ENCODE peak calls at places on chromosomes 3 and 15, in eight cellular contexts. D is NCI-H1417; Q is GM19239; S is A172; Y is effector memory CD8-positive, alpha-beta T cell; T is left ventricle myocardium inferior; Z is GM23338; M is ovary. O is an unnamed sample.

GRCh38 chr3:116440196-116440595 is 5.1 kb downstream of the LSAMP start:
- DNase-seq in D (no peak), Q (no peak), M (no peak), T (no peak), Z (no peak), Y (no peak), S (peak), O (no peak)

GRCh38 chr3:13189639-13190375 is 116.6 kb upstream of the IQSEC1 start:
- DNase-seq in T (no peak), D (no peak), Z (no peak), S (peak), Q (no peak), M (no peak), Y (peak), O (no peak)

GRCh38 chr3:62771331-62772097 is 103.7 kb downstream of the CADPS start:
- DNase-seq in Z (no peak), T (no peak), Y (no peak), S (no peak), D (peak), Q (no peak), M (no peak), O (no peak)

GRCh38 chr3:71461098-71461497 is 122.4 kb downstream of the FOXP1 start:
- DNase-seq in M (no peak), S (no peak), T (no peak), D (no peak), Y (no peak), Z (no peak), Q (no peak), O (no peak)

GRCh38 chr3:64030741-64031140 is 7.4 kb upstream of the PSMD6 start:
- DNase-seq in Z (peak), T (peak), D (peak), M (peak), S (peak), Y (peak), Q (peak), O (peak)

GRCh38 chr3:52606373-52607085 is 70.1 kb downstream of the UQCC5 start:
- DNase-seq in M (no peak), Y (no peak), Q (no peak), Z (no peak), S (peak), T (no peak), D (no peak), O (no peak)

GRCh38 chr3:184952671-184953070 is 140.7 kb downstream of the VPS8 start:
- DNase-seq in T (no peak), D (no peak), S (no peak), Y (no peak), M (no peak), Z (no peak), Q (no peak), O (no peak)

GRCh38 chr3:153051427-153052095 is 110.5 kb upstream of the RAP2B start:
- DNase-seq in Y (no peak), M (no peak), T (no peak), D (no peak), Q (no peak), S (peak), Z (no peak), O (no peak)

GRCh38 chr3:184443831-184444230 is 64.0 kb downstream of the CHRD start:
- DNase-seq in M (no peak), Z (no peak), T (no peak), S (no peak), D (no peak), Q (no peak), Y (no peak), O (no peak)

GRCh38 chr3:161395613-161396012 is 24.3 kb upstream of the SPTSSB start:
- DNase-seq in Q (no peak), M (no peak), D (no peak), T (no peak), Z (no peak), Y (no peak), S (no peak), O (no peak)

GRCh38 chr3:45199837-45200648 is 26.0 kb downstream of the TMEM158 start:
- DNase-seq in D (no peak), Z (peak), S (peak), T (no peak), Q (no peak), M (no peak), Y (no peak), O (no peak)

GRCh38 chr15:80594091-80594889 is 100.8 kb upstream of the ABHD17C start:
- DNase-seq in S (no peak), Y (no peak), D (no peak), M (no peak), Z (no peak), Q (no peak), T (no peak), O (no peak)

GRCh38 chr3:191484461-191484860 is 23.5 kb downstream of the PYDC2 start:
- DNase-seq in D (no peak), S (no peak), Y (no peak), M (no peak), Q (no peak), Z (no peak), T (no peak), O (no peak)

GRCh38 chr3:98817546-98817945 is 54.4 kb downstream of the ST3GAL6 start:
- DNase-seq in T (no peak), M (no peak), Y (no peak), Q (peak), S (peak), D (peak), Z (peak), O (no peak)

GRCh38 chr15:82139823-82140268 is 94.0 kb upstream of the MEX3B start:
- DNase-seq in M (no peak), D (peak), Y (no peak), Q (peak), Z (peak), T (no peak), S (peak), O (no peak)

GRCh38 chr15:65638681-65639089 is 16.9 kb downstream of the SLC24A1 start:
- DNase-seq in Q (peak), Z (peak), Y (peak), S (peak), M (no peak), D (peak), T (no peak), O (peak)

GRCh38 chr15:70625438-70625837 is 137.9 kb downstream of the UACA start:
- DNase-seq in D (no peak), Z (no peak), M (no peak), Q (no peak), Y (no peak), S (no peak), T (no peak), O (no peak)

GRCh38 chr3:194327414-194328079 is 23.6 kb downstream of the CPN2 start:
- DNase-seq in Q (no peak), S (no peak), M (no peak), T (no peak), D (no peak), Y (no peak), Z (no peak), O (no peak)

GRCh38 chr3:56157693-56158092 is 310.6 kb downstream of the ERC2 start:
- DNase-seq in Z (no peak), M (no peak), Q (no peak), Y (no peak), T (no peak), S (peak), D (no peak), O (peak)

GRCh38 chr15:30859091-30859874 is 44.4 kb upstream of the FAN1 start:
- DNase-seq in Y (peak), T (no peak), S (peak), M (no peak), Q (peak), D (no peak), Z (peak), O (no peak)

GRCh38 chr15:40787344-40787841 is 17.6 kb downstream of the C15orf62 start:
- DNase-seq in D (no peak), M (no peak), Q (no peak), Y (peak), Z (peak), S (peak), T (no peak), O (no peak)

GRCh38 chr3:51955175-51955892 is at the start of gene GPR62:
- DNase-seq in D (no peak), S (no peak), Z (no peak), Q (no peak), Y (no peak), M (no peak), T (no peak), O (no peak)

GRCh38 chr3:21477896-21478295 is 273.1 kb downstream of the ZNF385D start:
- DNase-seq in Y (no peak), Q (no peak), T (no peak), Z (no peak), D (no peak), M (no peak), S (no peak), O (no peak)

GRCh38 chr3:11434017-11434526 is 161.9 kb downstream of the ATG7 start:
- DNase-seq in S (peak), M (peak), D (no peak), Y (no peak), Z (no peak), T (peak), Q (no peak), O (peak)

GRCh38 chr3:45054196-45054857 is 28.2 kb downstream of the CLEC3B start:
- DNase-seq in M (no peak), Z (no peak), S (peak), D (no peak), Y (no peak), Q (no peak), T (no peak), O (no peak)

GRCh38 chr15:45471151-45471550 is 51.4 kb downstream of the SLC30A4 start:
- DNase-seq in S (no peak), Y (no peak), T (no peak), D (no peak), M (no peak), Q (no peak), Z (no peak), O (no peak)

GRCh38 chr3:54853573-54854404 is 74.1 kb downstream of the LRTM1 start:
- DNase-seq in D (peak), S (peak), Q (peak), Z (peak), T (peak), M (peak), Y (peak), O (peak)

GRCh38 chr3:152719264-152719663 is 115.7 kb upstream of the P2RY1 start:
- DNase-seq in Y (no peak), M (no peak), Z (no peak), Q (no peak), D (no peak), T (no peak), S (peak), O (no peak)

GRCh38 chr3:66722675-66723074 is 221.9 kb upstream of the LRIG1 start:
- DNase-seq in Z (no peak), S (peak), Q (no peak), Y (no peak), M (peak), T (peak), D (no peak), O (peak)

GRCh38 chr3:168095611-168096209 is at the start of gene GOLIM4:
- DNase-seq in Z (peak), Q (peak), M (peak), D (peak), S (peak), Y (peak), T (peak), O (peak)

GRCh38 chr3:53748512-53749271 is 97.5 kb downstream of the CHDH start:
- DNase-seq in M (no peak), T (no peak), Q (peak), Z (peak), D (no peak), Y (no peak), S (no peak), O (no peak)

GRCh38 chr3:1190576-1190975 is 97.8 kb downstream of the CNTN6 start:
- DNase-seq in Y (no peak), M (no peak), D (no peak), S (peak), Z (no peak), T (no peak), Q (no peak), O (no peak)

GRCh38 chr3:127716334-127716733 is 43.6 kb downstream of the ABTB1 start:
- DNase-seq in D (no peak), Z (no peak), S (no peak), Y (no peak), M (no peak), T (no peak), Q (no peak), O (no peak)

GRCh38 chr3:13273604-13274105 is 146.5 kb downstream of the NUP210 start:
- DNase-seq in Y (no peak), Z (no peak), T (no peak), M (no peak), Q (no peak), D (no peak), S (no peak), O (no peak)

GRCh38 chr3:170487091-170487490 is 68.4 kb downstream of the CLDN11 start:
- DNase-seq in D (no peak), M (no peak), Z (no peak), S (no peak), Y (no peak), Q (no peak), T (no peak), O (no peak)

GRCh38 chr15:85550283-85550682 is 169.9 kb downstream of the AKAP13 start:
- DNase-seq in S (no peak), T (no peak), Z (no peak), Y (no peak), Q (no peak), M (no peak), D (no peak), O (no peak)

GRCh38 chr3:146550743-146551510 is 6.5 kb upstream of the PLSCR1 start:
- DNase-seq in Y (no peak), T (no peak), Q (peak), Z (no peak), M (no peak), S (peak), D (no peak), O (no peak)

GRCh38 chr15:66461917-66462316 is 35.6 kb downstream of the SNAPC5 start:
- DNase-seq in T (no peak), S (no peak), Q (no peak), Z (no peak), M (no peak), Y (no peak), D (no peak), O (no peak)